ENCODE peak calls at places on chromosomes 13 and 19, in ten cellular contexts. X is ascending aorta; W is progenitor cell of endocrine pancreas; O is mesendoderm; H is activated CD4-positive, alpha-beta T cell treated with anti-CD3 and anti-CD28 coated beads, Interleukin-2, amount 50 U/mL, for 1 hour; V is A673; N is activated CD8-positive, alpha-beta memory T cell treated with anti-CD3 and anti-CD28 coated beads for 24 hours; D is substantia nigra; B is stimulated activated CD4-positive, alpha-beta T cell treated with anti-CD3 and anti-CD28 coated beads, Interleukin-1b, Interleukin-23, amount 100 ng/mL, for 24 hours; J is cardiac muscle cell. R is an unnamed sample.

GRCh38 chr19:55540619-55541018 is 3.7 kb upstream of the SBK2 start:
- DNase-seq in X (no peak), W (no peak), O (no peak), H (no peak), V (no peak), N (no peak), D (no peak), B (no peak), J (no peak), R (no peak)

GRCh38 chr13:108227651-108228272 is 9.6 kb downstream of the ABHD13 start:
- DNase-seq in X (no peak), W (peak), O (no peak), H (no peak), V (peak), N (no peak), D (no peak), B (no peak), J (peak), R (no peak)

GRCh38 chr13:80458546-80458945 is 117.6 kb upstream of the SPRY2 start:
- DNase-seq in X (no peak), W (no peak), O (no peak), H (no peak), V (peak), N (no peak), D (no peak), B (no peak), J (no peak), R (no peak)

GRCh38 chr19:2798733-2799132 is 13.4 kb downstream of the THOP1 start:
- DNase-seq in X (no peak), W (no peak), O (peak), H (no peak), V (no peak), N (no peak), D (no peak), B (no peak), J (peak), R (no peak)

GRCh38 chr19:32233885-32234284 is 111.5 kb upstream of the ZNF507 start:
- DNase-seq in X (no peak), W (no peak), O (no peak), H (no peak), V (no peak), N (no peak), D (no peak), B (no peak), J (no peak), R (no peak)

GRCh38 chr13:78061806-78062205 is 143.2 kb upstream of the EDNRB start:
- DNase-seq in X (no peak), W (no peak), O (no peak), H (no peak), V (no peak), N (no peak), D (no peak), B (no peak), J (no peak), R (no peak)

GRCh38 chr19:12864721-12865715 is 16.2 kb downstream of the DNASE2 start:
- DNase-seq in X (no peak), W (no peak), O (no peak), H (no peak), V (no peak), N (no peak), D (no peak), B (no peak), J (no peak), R (no peak)

GRCh38 chr13:99417151-99417820 is 84.0 kb upstream of the TM9SF2 start:
- DNase-seq in X (peak), W (no peak), O (peak), H (no peak), V (peak), N (peak), D (no peak), B (no peak), J (no peak), R (no peak)

GRCh38 chr19:16654151-16654550 is 5.8 kb downstream of the SMIM7 start:
- DNase-seq in X (no peak), W (no peak), O (peak), H (no peak), V (peak), N (no peak), D (no peak), B (no peak), J (no peak), R (no peak)

GRCh38 chr19:38544569-38545315 is 73.0 kb downstream of the MAP4K1 start:
- DNase-seq in X (no peak), W (no peak), O (peak), H (no peak), V (no peak), N (no peak), D (no peak), B (no peak), J (no peak), R (peak)

GRCh38 chr13:95948646-95949045 is 104.6 kb downstream of the UGGT2 start:
- DNase-seq in X (no peak), W (no peak), O (no peak), H (no peak), V (peak), N (no peak), D (no peak), B (no peak), J (no peak), R (no peak)

GRCh38 chr19:13883665-13884064 is 6.7 kb downstream of the NANOS3 start:
- DNase-seq in X (no peak), W (no peak), O (peak), H (no peak), V (no peak), N (no peak), D (no peak), B (no peak), J (no peak), R (no peak)

GRCh38 chr13:75633285-75633684 is 2.8 kb upstream of the LMO7 start:
- DNase-seq in X (no peak), W (no peak), O (no peak), H (no peak), V (peak), N (no peak), D (no peak), B (no peak), J (no peak), R (no peak)

GRCh38 chr13:51935326-51936171 is 73.8 kb downstream of the CCDC70 start:
- DNase-seq in X (no peak), W (peak), O (peak), H (no peak), V (peak), N (no peak), D (no peak), B (no peak), J (peak), R (no peak)

GRCh38 chr13:106400282-106400681 is 135.2 kb downstream of the EFNB2 start:
- DNase-seq in X (no peak), W (no peak), O (no peak), H (no peak), V (no peak), N (no peak), D (no peak), B (no peak), J (no peak), R (no peak)

GRCh38 chr13:111217661-111218060 is 102.6 kb downstream of the ARHGEF7 start:
- DNase-seq in X (peak), W (no peak), O (no peak), H (no peak), V (no peak), N (no peak), D (no peak), B (no peak), J (no peak), R (no peak)

R was measured in NCI-H1048.